ENCODE peak calls at places on chromosomes 13 and 19, in four cellular contexts. Z, A, S and M are unnamed samples.

GRCh38 chr19:32676186-32676894 is 692 bp downstream of the RGS9BP start:
- DNase-seq in A (no peak), Z (no peak), S (no peak), M (peak; percentile 73)

GRCh38 chr19:2852598-2852997 is 11.3 kb downstream of the ZNF555 start:
- DNase-seq in A (no peak), S (no peak), Z (no peak), M (no peak)

GRCh38 chr13:95349267-95349666 is 48.0 kb upstream of the ABCC4 start:
- DNase-seq in A (no peak), S (peak; percentile 37), Z (no peak), M (no peak)

GRCh38 chr13:23849670-23850069 is 39.5 kb downstream of the MIPEP start:
- DNase-seq in A (no peak), S (no peak), Z (no peak), M (no peak)

GRCh38 chr13:24159921-24160324 is 597 bp upstream of the SPATA13 start:
- DNase-seq in A (no peak), S (no peak), Z (no peak), M (no peak)

GRCh38 chr19:41882568-41883462 is at the start of gene ARHGEF1:
- DNase-seq in Z (no peak), S (peak; percentile 93), A (no peak), M (peak; percentile 92)

GRCh38 chr19:2540646-2541454 is 64.9 kb downstream of the GADD45B start:
- DNase-seq in Z (no peak), A (peak; percentile 97), S (no peak), M (peak; percentile 94)

GRCh38 chr19:2490659-2491058 is 14.7 kb downstream of the GADD45B start:
- DNase-seq in A (no peak), Z (no peak), S (no peak), M (no peak)

GRCh38 chr19:19064811-19065745 is 1.3 kb downstream of the SLC25A42 start:
- DNase-seq in S (no peak), A (no peak), Z (no peak), M (no peak)

GRCh38 chr19:1512671-1513491 is at the start of gene ADAMTSL5:
- DNase-seq in Z (no peak), A (no peak), S (peak; percentile 84), M (peak; percentile 81)

GRCh38 chr19:7706662-7707454 is 4.9 kb upstream of the FCER2 start:
- DNase-seq in S (no peak), A (no peak), Z (no peak), M (no peak)

GRCh38 chr13:110509478-110509926 is 52.0 kb downstream of the RAB20 start:
- DNase-seq in A (no peak), S (peak; percentile 29), Z (no peak), M (no peak)
- H3K27ac ChIP-seq in A (peak overlapping the region; percentile 89), S (peak overlapping the region; percentile 87), Z (no peak overlapping the region), M (no peak overlapping the region)

GRCh38 chr19:4390862-4391693 is 9.3 kb downstream of the SH3GL1 start:
- DNase-seq in A (no peak), S (no peak), Z (no peak), M (no peak)
- H3K4me1 ChIP-seq in A (peaks cover 76% of the 10 kb centered on the region), S (peaks cover 33% of the 10 kb centered on the region), Z (peaks cover 8% of the 10 kb centered on the region), M (peaks cover 63% of the 10 kb centered on the region)

GRCh38 chr13:101058841-101059240 is 357.5 kb downstream of the NALCN start:
- DNase-seq in S (no peak), A (no peak), Z (no peak), M (no peak)
- H3K4me3 ChIP-seq in S (no peak overlapping the region), A (no peak overlapping the region), Z (no peak overlapping the region), M (no peak overlapping the region)

GRCh38 chr19:28457620-28458019 is 755.3 kb downstream of the UQCRFS1 start:
- DNase-seq in S (no peak), Z (no peak), A (no peak), M (no peak)
- H3K27ac ChIP-seq in S (no peak overlapping the region), Z (no peak overlapping the region), A (no peak overlapping the region), M (no peak overlapping the region)

DNA sequence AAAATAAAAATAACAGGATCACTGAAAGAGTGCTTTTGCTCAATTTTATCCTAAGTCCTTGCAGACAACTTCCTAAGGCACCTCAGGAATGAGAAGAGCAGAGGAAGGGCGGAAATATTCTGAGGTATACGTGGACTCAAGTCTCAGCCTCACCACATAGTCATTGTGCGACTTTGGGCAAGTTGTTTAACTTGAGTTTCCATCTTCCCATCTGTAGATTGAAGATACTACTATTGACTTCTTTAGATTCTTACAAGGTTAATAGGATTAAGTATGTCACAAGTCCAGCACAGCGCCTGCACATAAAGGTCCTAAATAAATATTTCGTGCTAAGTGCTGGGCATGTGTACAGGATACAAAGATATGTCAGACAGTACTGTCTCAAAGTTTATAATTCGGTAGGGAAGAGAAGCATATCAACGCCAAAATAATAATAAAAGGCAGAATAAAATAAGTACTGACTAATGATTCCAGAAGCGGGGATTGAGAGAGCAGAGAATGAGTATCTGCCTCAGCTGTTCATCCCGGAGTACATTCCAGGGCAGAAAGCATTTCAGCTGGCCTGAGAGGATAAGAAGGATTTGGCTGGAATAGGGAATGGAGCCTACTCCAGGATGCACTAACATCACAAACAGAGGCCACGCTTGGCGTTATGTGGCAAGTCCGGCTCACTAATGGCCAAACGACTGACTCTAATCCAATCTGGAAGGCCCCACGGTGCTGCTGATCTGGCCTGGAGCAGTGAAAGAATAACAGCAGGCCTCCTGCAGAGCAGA is 139.7 kb downstream of the FLT1 start:
- DNase-seq in S (no peak), Z (no peak), A (no peak), M (no peak)
- H3K4me1 ChIP-seq in S (peaks cover 17% of the 10 kb centered on the region), Z (peaks cover 14% of the 10 kb centered on the region), A (peaks cover 26% of the 10 kb centered on the region), M (no peaks in the 10 kb centered on the region)

GRCh38 chr19:40376286-40376862 is 13.6 kb downstream of the HIPK4 start:
- DNase-seq in A (no peak), S (no peak), Z (no peak), M (no peak)

GRCh38 chr19:40379446-40380198 is 10.4 kb downstream of the HIPK4 start:
- DNase-seq in S (no peak), Z (no peak), A (no peak), M (no peak)

GRCh38 chr19:40380199-40381037 is 9.6 kb downstream of the HIPK4 start:
- DNase-seq in Z (no peak), A (no peak), S (no peak), M (no peak)

GRCh38 chr19:40377876-40378385 is 12.1 kb downstream of the HIPK4 start:
- DNase-seq in A (no peak), Z (no peak), S (no peak), M (no peak)

GRCh38 chr19:40378509-40378908 is 11.5 kb downstream of the HIPK4 start:
- DNase-seq in A (no peak), Z (no peak), S (no peak), M (no peak)
- H3K4me3 ChIP-seq in A (no peak overlapping the region), Z (no peak overlapping the region), S (no peak overlapping the region), M (no peak overlapping the region)